ENCODE peak calls at places on chromosomes 13 and 19, in six cellular contexts. U, I, L, O, H and W are unnamed samples.

GRCh38 chr19:32174386-32175113 is 170.9 kb upstream of the ZNF507 start:
- DNase-seq in O (no peak), U (no peak), I (no peak), L (no peak), H (no peak), W (no peak)

GRCh38 chr19:3699071-3699740 is 1.1 kb downstream of the PIP5K1C start:
- DNase-seq in U (no peak), H (no peak), O (peak), L (peak), I (peak), W (no peak)

GRCh38 chr13:113554333-113554700 is 30.2 kb upstream of the TFDP1 start:
- DNase-seq in L (no peak), H (no peak), U (no peak), I (no peak), O (no peak), W (no peak)

GRCh38 chr19:6045108-6045507 is 65.2 kb downstream of the RFX2 start:
- DNase-seq in I (no peak), L (no peak), H (no peak), O (no peak), U (no peak), W (no peak)

GRCh38 chr13:95858286-95859075 is 181.5 kb downstream of the DNAJC3 start:
- DNase-seq in L (no peak), H (no peak), O (peak), I (peak), U (no peak), W (peak)

GRCh38 chr13:106318941-106319411 is 216.5 kb downstream of the EFNB2 start:
- DNase-seq in I (no peak), U (no peak), H (no peak), L (no peak), O (peak), W (peak)

GRCh38 chr19:5166262-5166661 is 174.3 kb downstream of the PTPRS start:
- DNase-seq in I (no peak), L (no peak), H (no peak), U (no peak), O (peak), W (peak)

GRCh38 chr13:106336663-106337062 is 198.8 kb downstream of the EFNB2 start:
- DNase-seq in O (no peak), L (no peak), I (no peak), U (no peak), H (no peak), W (no peak)

GRCh38 chr13:45143346-45143751 is 23.0 kb downstream of the GTF2F2 start:
- DNase-seq in I (no peak), U (no peak), H (no peak), O (no peak), L (no peak), W (no peak)

GRCh38 chr13:110424596-110425443 is 117.7 kb downstream of the COL4A2 start:
- DNase-seq in L (no peak), O (no peak), H (no peak), U (no peak), I (no peak), W (no peak)

GRCh38 chr13:76293751-76294150 is 592.5 kb downstream of the KCTD12 start:
- DNase-seq in I (no peak), H (no peak), L (no peak), U (no peak), O (no peak), W (peak)

GRCh38 chr19:39402417-39403297 is 4.0 kb upstream of the ZFP36 start:
- DNase-seq in L (peak), U (peak), I (peak), O (peak), H (peak), W (peak)

GRCh38 chr13:104327217-104327616 is 1261.0 kb upstream of the SLC10A2 start:
- DNase-seq in I (no peak), L (no peak), H (no peak), O (no peak), U (no peak), W (no peak)

GRCh38 chr13:45021250-45021649 is 31.9 kb downstream of the GPALPP1 start:
- DNase-seq in I (no peak), L (no peak), U (no peak), O (no peak), H (no peak), W (no peak)

GRCh38 chr19:56978023-56978565 is 137.6 kb upstream of the PEG3 start:
- DNase-seq in L (no peak), U (no peak), I (no peak), O (no peak), H (no peak), W (no peak)

GRCh38 chr13:34161829-34162544 is 344.0 kb downstream of the RFC3 start:
- DNase-seq in I (no peak), L (no peak), O (peak), H (no peak), U (no peak), W (peak)

GRCh38 chr19:35442091-35442490 is 6.0 kb upstream of the FFAR2 start:
- DNase-seq in H (no peak), I (peak), U (no peak), O (no peak), L (no peak), W (no peak)

GRCh38 chr19:13689050-13689449 is 75.3 kb upstream of the MRI1 start:
- DNase-seq in O (no peak), L (no peak), I (no peak), U (no peak), H (no peak), W (peak)

GRCh38 chr19:57465680-57466381 is 8.9 kb upstream of the VN1R1 start:
- DNase-seq in O (no peak), L (no peak), I (peak), H (no peak), U (no peak), W (no peak)

GRCh38 chr19:3670258-3670795 is 29.9 kb downstream of the PIP5K1C start:
- DNase-seq in I (no peak), O (peak), L (peak), H (no peak), U (no peak), W (peak)

GRCh38 chr19:53659292-53659691 is 27.5 kb downstream of the DPRX start:
- DNase-seq in U (peak), L (no peak), O (no peak), I (no peak), H (no peak), W (no peak)

GRCh38 chr13:107753286-107753685 is 462.1 kb downstream of the LIG4 start:
- DNase-seq in H (no peak), L (no peak), I (no peak), U (no peak), O (no peak), W (no peak)

GRCh38 chr13:68439821-68440220 is 1209.7 kb upstream of the PCDH9 start:
- DNase-seq in U (no peak), L (no peak), O (peak), H (no peak), I (no peak), W (no peak)

GRCh38 chr19:48396010-48396870 is 2.8 kb downstream of the GRIN2D start:
- DNase-seq in H (no peak), U (no peak), I (no peak), O (no peak), L (no peak), W (no peak)

GRCh38 chr13:94464771-94465170 is 14.7 kb downstream of the DCT start:
- DNase-seq in L (no peak), H (no peak), U (no peak), I (no peak), O (no peak), W (no peak)

GRCh38 chr19:54062643-54063042 is 1.1 kb downstream of the VSTM1 start:
- DNase-seq in I (no peak), O (no peak), H (no peak), U (no peak), L (peak), W (no peak)

GRCh38 chr13:33109801-33110200 is 93.6 kb downstream of the KL start:
- DNase-seq in O (no peak), U (no peak), H (no peak), I (no peak), L (no peak), W (no peak)

GRCh38 chr13:40272776-40273139 is 393.7 kb downstream of the FOXO1 start:
- DNase-seq in O (no peak), I (no peak), H (no peak), L (no peak), U (no peak), W (peak)

GRCh38 chr19:56150358-56150757 is 9.3 kb downstream of the ZNF444 start:
- DNase-seq in I (no peak), L (no peak), U (no peak), O (no peak), H (no peak), W (no peak)

GRCh38 chr19:46349311-46349993 is 2.6 kb downstream of the PPP5C start:
- DNase-seq in L (no peak), H (no peak), U (no peak), O (no peak), I (no peak), W (no peak)

GRCh38 chr19:57934820-57935665 is at the start of gene ZNF418:
- DNase-seq in H (no peak), O (peak), L (peak), U (peak), I (peak), W (peak)

GRCh38 chr13:113393572-113394503 is 29.9 kb upstream of the GRTP1 start:
- DNase-seq in O (peak), I (no peak), H (peak), L (peak), U (peak), W (peak)

GRCh38 chr13:43545317-43545874 is 241.4 kb downstream of the ENOX1 start:
- DNase-seq in O (peak), H (no peak), U (no peak), I (no peak), L (peak), W (peak)

DNA sequence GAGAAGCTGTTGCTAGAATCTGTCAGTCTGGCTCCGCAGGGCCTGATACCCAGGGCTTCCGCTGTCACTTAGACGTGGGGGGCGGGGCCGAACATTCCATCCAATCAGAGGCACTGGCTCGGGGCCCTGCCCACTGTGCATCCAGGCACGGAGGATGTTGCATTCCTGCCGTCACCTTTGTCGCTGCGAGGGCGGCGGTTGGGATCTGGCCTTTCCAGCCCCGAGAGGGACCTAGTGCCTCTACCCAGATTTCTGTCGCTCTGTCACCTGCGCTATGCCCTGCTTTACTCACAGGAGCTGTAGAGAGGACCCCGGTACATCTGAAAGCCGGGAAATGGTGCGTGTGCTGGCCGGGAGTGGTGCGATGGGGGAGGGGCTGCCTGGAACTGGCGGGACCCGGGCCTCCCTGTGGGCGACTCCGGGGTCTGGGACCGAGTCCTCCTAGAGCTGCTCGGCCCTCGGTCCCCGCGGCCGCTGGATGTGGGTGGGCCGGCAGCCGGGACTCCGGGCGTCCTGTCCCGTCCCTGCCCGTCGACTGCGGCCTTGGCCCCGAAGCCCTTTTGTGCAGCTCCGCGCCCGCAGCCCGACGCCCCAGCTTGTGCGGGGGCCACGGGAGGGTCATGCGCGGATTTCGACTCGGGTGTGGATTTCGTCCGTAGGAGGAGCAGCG is at the start of gene ZNF439:
- DNase-seq in I (no peak), O (peak), L (peak), H (peak), U (peak), W (peak)
- TF ChIP-seq CTCF in I (no peak), O (no peak), L (no peak), H (no peak), U (no peak), W (no peak)

DNA sequence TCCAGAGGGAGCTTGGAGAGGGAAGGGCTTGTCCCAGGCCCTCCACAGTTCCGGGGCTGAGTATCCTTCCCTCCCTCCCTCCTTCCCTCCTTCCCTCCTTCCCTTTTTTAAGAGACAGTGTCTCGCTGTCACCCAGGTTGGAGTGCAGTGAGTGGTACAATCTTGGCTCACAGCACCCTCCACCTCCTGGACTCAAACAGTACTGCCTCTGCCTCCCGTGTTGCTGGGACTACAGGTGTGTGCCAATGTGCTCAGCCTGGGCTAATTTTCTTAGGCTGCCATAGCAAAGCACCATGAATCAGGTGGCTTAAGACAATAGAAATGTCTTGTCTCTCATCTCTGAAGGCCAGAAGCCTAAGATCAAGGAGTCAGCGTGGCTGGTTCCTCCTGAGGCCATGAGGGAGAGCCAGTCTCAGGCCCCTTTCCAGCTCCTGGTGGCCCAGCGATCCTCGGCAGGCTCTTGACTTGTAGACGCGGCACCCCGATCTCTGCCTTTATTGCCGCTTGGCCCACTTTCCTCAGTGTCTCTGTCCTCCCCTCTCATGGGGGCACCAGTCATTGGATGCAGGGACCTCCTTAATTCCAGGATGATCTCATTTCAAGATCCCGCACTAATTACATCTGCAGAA is 47.5 kb downstream of the CRTC1 start:
- DNase-seq in U (no peak), O (no peak), L (no peak), I (no peak), H (no peak), W (no peak)
- TF ChIP-seq CTCF in U (peak), O (no peak), L (no peak), I (no peak), H (no peak), W (no peak)

GRCh38 chr13:27171244-27171829 is at the start of gene USP12:
- DNase-seq in I (no peak), U (peak), H (no peak), O (no peak), L (peak), W (no peak)
- TF ChIP-seq CTCF in I (no peak), U (peak), H (no peak), O (peak), L (peak), W (peak)

GRCh38 chr13:97026759-97027555 is 32.7 kb upstream of the OXGR1 start:
- DNase-seq in L (no peak), H (no peak), O (no peak), I (no peak), U (no peak), W (no peak)

GRCh38 chr13:97028441-97029299 is 34.4 kb upstream of the OXGR1 start:
- DNase-seq in O (peak), U (peak), L (peak), I (no peak), H (no peak), W (peak)

GRCh38 chr13:97030705-97031452 is 36.6 kb upstream of the OXGR1 start:
- DNase-seq in L (no peak), O (peak), I (no peak), H (no peak), U (no peak), W (peak)
- TF ChIP-seq CTCF in L (peak), O (peak), I (no peak), H (no peak), U (peak), W (peak)

GRCh38 chr19:1590641-1591397 is 1.8 kb downstream of the MBD3 start:
- DNase-seq in L (no peak), H (no peak), O (peak), U (no peak), I (no peak), W (no peak)
- TF ChIP-seq CTCF in L (no peak), H (peak), O (peak), U (peak), I (no peak), W (peak)

GRCh38 chr13:30253830-30254229 is 53.5 kb downstream of the KATNAL1 start:
- DNase-seq in I (no peak), H (no peak), L (no peak), U (no peak), O (peak), W (no peak)

GRCh38 chr13:30257433-30258099 is 49.8 kb downstream of the KATNAL1 start:
- DNase-seq in I (no peak), O (peak), L (no peak), U (no peak), H (no peak), W (no peak)

GRCh38 chr13:30256713-30257432 is 50.5 kb downstream of the KATNAL1 start:
- DNase-seq in O (no peak), H (no peak), I (no peak), U (no peak), L (no peak), W (no peak)

DNA sequence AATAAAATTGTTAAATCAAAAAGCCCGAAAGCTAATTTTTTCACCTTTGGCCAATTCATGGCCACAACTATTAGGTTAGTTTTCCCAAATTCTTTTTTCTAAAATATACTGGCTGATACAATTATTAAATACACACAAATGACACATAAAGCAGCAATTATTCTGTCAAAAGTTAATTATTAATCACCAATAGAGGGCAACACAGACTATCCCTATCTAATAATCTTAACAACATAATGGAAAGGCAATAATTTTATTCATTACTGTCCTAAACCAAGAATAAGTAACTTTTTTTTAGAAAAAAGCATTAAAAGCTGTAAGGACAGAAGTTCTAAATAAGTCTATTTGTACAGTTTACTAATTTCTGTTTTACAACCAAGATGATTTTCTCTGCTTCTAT is 51.7 kb downstream of the KATNAL1 start:
- DNase-seq in I (no peak), H (no peak), L (no peak), O (no peak), U (no peak), W (no peak)
- TF ChIP-seq CTCF in I (no peak), H (no peak), L (peak), O (no peak), U (no peak), W (no peak)

GRCh38 chr13:102657630-102658029 is 37.2 kb downstream of the METTL21C start:
- DNase-seq in O (no peak), I (no peak), H (no peak), L (no peak), U (no peak), W (no peak)
- TF ChIP-seq CTCF in O (peak), I (no peak), H (peak), L (peak), U (peak), W (peak)

DNA sequence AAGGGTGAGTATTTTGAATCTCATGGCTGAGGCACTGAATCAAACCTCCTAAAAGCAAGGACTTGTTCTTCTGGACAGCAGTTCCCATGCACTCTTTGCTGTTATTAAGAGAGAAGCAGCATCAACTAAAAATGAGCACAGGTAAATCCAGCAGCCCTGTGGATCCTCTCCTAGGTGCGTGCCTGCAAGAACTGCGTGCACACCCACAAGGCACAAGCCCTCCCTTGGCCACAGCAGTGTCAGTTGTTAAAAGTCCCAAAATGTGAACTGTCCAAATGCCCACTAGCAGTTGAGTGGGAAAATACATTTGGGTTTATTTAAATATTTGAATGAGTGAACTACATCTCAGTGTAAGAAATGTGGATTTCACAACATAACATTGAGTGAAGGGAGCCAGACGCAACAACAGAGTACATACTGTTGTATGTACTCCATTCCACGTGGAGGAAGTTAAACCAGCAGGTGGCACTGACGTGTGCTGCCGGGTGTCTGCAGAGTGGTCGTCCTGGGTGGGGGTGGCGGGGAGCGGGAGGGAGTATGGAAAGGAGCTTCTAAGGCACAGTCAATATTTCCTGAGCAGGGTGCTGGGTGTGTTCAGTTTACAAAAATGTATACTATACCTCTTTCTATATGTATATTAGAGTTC is 266.4 kb downstream of the NALCN start:
- DNase-seq in U (no peak), L (no peak), H (no peak), I (no peak), O (peak), W (peak)
- TF ChIP-seq CTCF in U (peak), L (peak), H (no peak), I (no peak), O (peak), W (peak)

DNA sequence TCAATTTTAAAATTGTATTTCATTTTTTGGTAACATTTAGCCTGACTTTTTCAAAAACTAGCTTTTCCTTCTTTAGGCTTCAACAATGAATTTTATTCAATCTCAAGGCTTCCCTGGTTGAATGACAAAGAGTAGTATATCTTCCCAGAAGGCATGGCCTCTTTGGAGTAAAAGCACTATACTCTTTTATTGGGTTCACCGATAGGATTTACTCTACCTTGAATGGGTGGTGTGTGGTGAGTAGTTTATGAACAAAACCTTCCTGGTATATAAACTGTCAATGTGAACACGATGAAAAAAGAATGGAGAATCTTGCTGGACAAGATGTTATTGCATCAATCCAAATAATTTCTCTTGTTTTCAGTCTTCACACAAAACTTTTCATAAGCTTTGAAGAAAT is 167.7 kb downstream of the DACH1 start:
- DNase-seq in L (no peak), U (no peak), H (no peak), O (no peak), I (no peak), W (no peak)
- TF ChIP-seq CTCF in L (no peak), U (no peak), H (no peak), O (no peak), I (no peak), W (no peak)